ENCODE peak calls at places on chromosomes 6 and 20, in five cellular contexts. E is CD8-positive, alpha-beta memory T cell; F is AG09319; C is choroid plexus epithelial cell; T is BE2C. J is an unnamed sample.

GRCh38 chr20:56187791-56188190 is 60.7 kb upstream of the MC3R start:
- DNase-seq in E (no peak), F (no peak), C (no peak), T (peak; percentile 25), J (no peak)

GRCh38 chr6:21005816-21006553 is 471.7 kb downstream of the CDKAL1 start:
- DNase-seq in E (no peak), F (no peak), C (peak; percentile 86), T (peak; percentile 45), J (peak; percentile 90)

GRCh38 chr6:168121308-168121665 is 42.3 kb upstream of the FRMD1 start:
- DNase-seq in E (no peak), F (no peak), C (no peak), T (no peak), J (no peak)

GRCh38 chr20:17807670-17808069 is 107.9 kb downstream of the BANF2 start:
- DNase-seq in E (no peak), F (no peak), C (peak; percentile 45), T (no peak), J (peak; percentile 16)

GRCh38 chr6:100472674-100473073 is 8.0 kb upstream of the SIM1 start:
- DNase-seq in E (no peak), F (no peak), C (no peak), T (no peak), J (no peak)

GRCh38 chr6:48889429-48889828 is 573.6 kb downstream of the MMUT start:
- DNase-seq in E (no peak), F (no peak), C (no peak), T (no peak), J (no peak)

GRCh38 chr6:16486661-16487060 is 248.3 kb downstream of the GMPR start:
- DNase-seq in E (peak; percentile 39), F (no peak), C (no peak), T (no peak), J (no peak)

GRCh38 chr20:18066421-18067333 is 9.0 kb upstream of the OVOL2 start:
- DNase-seq in E (no peak), F (no peak), C (peak; percentile 18), T (no peak), J (no peak)

GRCh38 chr20:32474967-32475819 is 109.9 kb downstream of the NOL4L start:
- DNase-seq in E (no peak), F (peak; percentile 86), C (peak; percentile 99), T (peak; percentile 73), J (peak; percentile 95)

GRCh38 chr20:12928755-12929401 is 79.9 kb upstream of the SPTLC3 start:
- DNase-seq in E (no peak), F (no peak), C (peak; percentile 92), T (no peak), J (peak; percentile 71)

GRCh38 chr20:7773511-7773910 is 166.7 kb downstream of the HAO1 start:
- DNase-seq in E (no peak), F (no peak), C (no peak), T (no peak), J (peak; percentile 40)

GRCh38 chr6:52526634-52527033 is 50.2 kb downstream of the TRAM2 start:
- DNase-seq in E (no peak), F (no peak), C (peak; percentile 63), T (no peak), J (no peak)

GRCh38 chr6:36660771-36661471 is 17.6 kb upstream of the CDKN1A start:
- DNase-seq in E (no peak), F (no peak), C (peak; percentile 55), T (no peak), J (no peak)

GRCh38 chr6:31948753-31949413 is 3.0 kb downstream of the CFB start:
- DNase-seq in E (no peak), F (no peak), C (peak; percentile 46), T (no peak), J (peak; percentile 36)

GRCh38 chr6:37674161-37674560 is 23.5 kb downstream of the MDGA1 start:
- DNase-seq in E (no peak), F (no peak), C (no peak), T (peak; percentile 86), J (no peak)

GRCh38 chr6:119445666-119446622 is 96.4 kb upstream of the MAN1A1 start:
- DNase-seq in E (no peak), F (no peak), C (peak; percentile 95), T (no peak), J (peak; percentile 78)

GRCh38 chr20:6533828-6534388 is 233.6 kb upstream of the BMP2 start:
- DNase-seq in E (no peak), F (peak; percentile 67), C (peak; percentile 92), T (no peak), J (peak; percentile 26)

GRCh38 chr6:113073611-113074191 is 726.6 kb downstream of the RFPL4B start:
- DNase-seq in E (no peak), F (no peak), C (peak; percentile 71), T (no peak), J (peak; percentile 77)

GRCh38 chr6:151051164-151051563 is 185.7 kb downstream of the MTHFD1L start:
- DNase-seq in E (no peak), F (no peak), C (no peak), T (no peak), J (no peak)

GRCh38 chr6:139743629-139744028 is 369.2 kb upstream of the CITED2 start:
- DNase-seq in E (no peak), F (no peak), C (peak; percentile 91), T (no peak), J (peak; percentile 95)

GRCh38 chr6:148109732-148110131 is 232.9 kb upstream of the SASH1 start:
- DNase-seq in E (no peak), F (no peak), C (peak; percentile 5), T (no peak), J (no peak)

GRCh38 chr6:90583179-90583578 is 3.7 kb downstream of the MAP3K7 start:
- DNase-seq in E (no peak), F (no peak), C (peak; percentile 12), T (no peak), J (no peak)

GRCh38 chr6:84103029-84103428 is 69.5 kb downstream of the MRAP2 start:
- DNase-seq in E (no peak), F (peak; percentile 19), C (no peak), T (no peak), J (peak; percentile 81)